ENCODE peak calls at places on chromosomes 12 and 14, in five cellular contexts. R is GM13976, N is choroid plexus epithelial cell, I is dorsolateral prefrontal cortex, P is endodermal cell. T is an unnamed sample.

GRCh38 chr14:74518221-74518620 is 24.7 kb downstream of the ISCA2 start:
- DNase-seq in R (no peak), N (no peak), I (no peak), P (no peak), T (no peak)

GRCh38 chr12:113852273-113852672 is 113.9 kb downstream of the RBM19 start:
- DNase-seq in R (no peak), N (no peak), I (no peak), P (no peak), T (no peak)

GRCh38 chr14:20438664-20439063 is 2.7 kb upstream of the KLHL33 start:
- DNase-seq in R (no peak), N (no peak), I (no peak), P (no peak), T (no peak)

GRCh38 chr12:65022960-65023359 is 98.1 kb downstream of the WIF1 start:
- DNase-seq in R (no peak), N (no peak), I (no peak), P (no peak), T (no peak)

GRCh38 chr12:91138337-91138905 is 27.1 kb upstream of the LUM start:
- DNase-seq in R (no peak), N (peak; percentile 26), I (no peak), P (peak; percentile 68), T (peak; percentile 73)

GRCh38 chr14:31943217-31943616 is 133.9 kb upstream of the ARHGAP5 start:
- DNase-seq in R (no peak), N (no peak), I (no peak), P (no peak), T (no peak)

GRCh38 chr12:115802767-115803166 is 474.7 kb downstream of the MED13L start:
- DNase-seq in R (no peak), N (no peak), I (no peak), P (no peak), T (no peak)

GRCh38 chr12:28253175-28253641 is 63.0 kb downstream of the CCDC91 start:
- DNase-seq in R (peak; percentile 20), N (peak; percentile 72), I (no peak), P (no peak), T (no peak)

GRCh38 chr14:33165144-33165925 is 226.7 kb downstream of the NPAS3 start:
- DNase-seq in R (no peak), N (peak; percentile 28), I (no peak), P (no peak), T (no peak)

GRCh38 chr14:35879141-35879648 is 53.1 kb downstream of the BRMS1L start:
- DNase-seq in R (no peak), N (peak; percentile 71), I (no peak), P (no peak), T (peak; percentile 27)

GRCh38 chr14:35879654-35880249 is 53.6 kb downstream of the BRMS1L start:
- DNase-seq in R (peak; percentile 42), N (peak; percentile 63), I (no peak), P (no peak), T (peak; percentile 40)

GRCh38 chr14:35881280-35881679 is 55.1 kb downstream of the BRMS1L start:
- DNase-seq in R (no peak), N (no peak), I (no peak), P (no peak), T (no peak)

GRCh38 chr14:35878272-35879140 is 52.4 kb downstream of the BRMS1L start:
- DNase-seq in R (no peak), N (peak; percentile 96), I (no peak), P (no peak), T (peak; percentile 89)

GRCh38 chr14:35883677-35884293 is 57.6 kb downstream of the BRMS1L start:
- DNase-seq in R (peak; percentile 45), N (peak; percentile 56), I (peak; percentile 49), P (peak; percentile 59), T (peak; percentile 40)
- TF ChIP-seq CTCF in R (peak; percentile 66), N (peak; percentile 86), I (peak; percentile 84), P (peak; percentile 89), T (peak; percentile 74)

DNA sequence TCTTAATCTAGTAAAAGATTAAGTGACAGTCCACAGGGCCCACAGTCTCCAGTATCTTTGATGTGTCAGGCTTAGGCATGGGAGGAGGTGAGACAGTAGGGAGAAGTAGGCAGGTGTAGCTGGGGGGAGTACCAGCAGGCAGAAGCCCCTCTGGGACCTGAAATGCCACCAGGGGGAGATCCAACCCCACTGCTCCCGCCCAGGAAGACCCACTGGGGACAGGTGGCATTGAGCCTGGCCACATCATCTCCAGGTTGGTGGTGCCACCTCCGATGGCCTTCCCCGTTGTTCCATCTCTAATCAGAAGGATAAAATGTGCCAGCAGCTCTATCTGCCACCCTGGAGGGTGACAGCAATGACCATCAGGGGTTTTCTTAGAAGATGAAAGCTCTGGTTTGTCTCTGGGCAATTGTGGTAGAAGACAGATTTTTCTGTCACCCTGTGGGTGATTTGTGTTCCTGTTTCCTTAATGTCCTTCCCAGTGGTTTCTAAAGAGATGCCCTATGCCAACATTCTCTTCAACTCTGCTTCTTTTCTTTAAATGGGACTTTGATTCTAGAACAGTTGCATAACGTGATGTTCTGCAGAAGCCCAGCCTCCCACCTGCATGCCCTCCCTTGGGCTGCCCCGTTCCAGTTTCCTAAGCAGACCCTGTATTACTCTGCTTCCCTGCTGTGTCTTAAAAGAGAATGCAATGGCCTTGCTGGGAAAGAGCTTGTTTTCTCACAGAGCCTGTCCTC is 12.3 kb upstream of the SERPINA12 start:
- DNase-seq in R (no peak), N (no peak), I (no peak), P (peak; percentile 41), T (no peak)
- TF ChIP-seq CTCF in R (no peak), N (no peak), I (no peak), P (peak; percentile 54), T (no peak)

DNA sequence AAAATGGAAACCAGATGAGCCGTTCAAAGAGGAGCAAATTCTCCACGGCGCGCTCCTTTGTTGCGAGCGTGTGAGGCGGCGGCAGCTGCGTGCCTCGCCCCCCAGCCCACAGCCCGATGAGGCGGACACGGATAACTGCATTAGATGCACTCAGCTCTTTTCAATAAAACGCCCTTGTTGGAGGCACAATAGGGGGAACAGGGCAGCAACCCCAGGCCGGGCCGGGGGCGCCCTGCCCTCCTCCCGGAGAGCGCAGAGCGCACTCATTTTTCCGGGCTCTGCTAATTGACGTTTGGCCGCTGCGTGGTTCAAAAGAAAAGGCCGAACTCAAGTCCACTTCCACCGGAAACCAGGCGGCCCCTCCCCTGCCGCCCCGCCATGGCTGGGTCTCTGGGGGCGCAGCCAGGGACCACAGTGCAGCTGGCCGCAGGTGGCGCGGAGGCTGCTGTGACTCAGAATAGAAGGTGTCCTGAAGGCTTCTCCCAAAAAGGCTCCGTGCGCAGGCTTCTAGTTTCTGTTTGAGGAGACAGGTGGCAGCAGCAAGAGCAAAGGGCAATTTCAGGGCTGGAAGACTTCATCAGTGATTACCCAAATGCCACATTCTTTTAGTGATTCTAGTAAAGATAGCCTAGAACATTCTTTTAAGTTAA is 29.0 kb upstream of the SMOC1 start:
- DNase-seq in R (peak; percentile 50), N (peak; percentile 5), I (no peak), P (no peak), T (no peak)
- TF ChIP-seq CTCF in R (no peak), N (no peak), I (no peak), P (no peak), T (no peak)

GRCh38 chr12:92574046-92574783 is 128.6 kb upstream of the PLEKHG7 start:
- DNase-seq in R (no peak), N (peak; percentile 67), I (no peak), P (peak; percentile 83), T (no peak)
- TF ChIP-seq CTCF in R (peak; percentile 8), N (peak; percentile 69), I (no peak), P (peak; percentile 77), T (no peak)

GRCh38 chr14:73243341-73243740 is 6.0 kb downstream of the PAPLN start:
- DNase-seq in R (no peak), N (no peak), I (no peak), P (no peak), T (no peak)

GRCh38 chr14:73245401-73246325 is 8.4 kb downstream of the PAPLN start:
- DNase-seq in R (peak; percentile 81), N (peak; percentile 43), I (no peak), P (peak; percentile 84), T (peak; percentile 54)

GRCh38 chr14:73242274-73242960 is 5.1 kb downstream of the PAPLN start:
- DNase-seq in R (no peak), N (peak; percentile 51), I (no peak), P (no peak), T (peak; percentile 37)

GRCh38 chr14:73244541-73244940 is 7.2 kb downstream of the PAPLN start:
- DNase-seq in R (no peak), N (no peak), I (no peak), P (no peak), T (no peak)

GRCh38 chr14:73243748-73244147 is 6.4 kb downstream of the PAPLN start:
- DNase-seq in R (no peak), N (no peak), I (no peak), P (no peak), T (no peak)
- TF ChIP-seq CTCF in R (no peak), N (no peak), I (no peak), P (no peak), T (no peak)

T was measured in fibroblast of the aortic adventitia.